ENCODE peak calls at places on chromosome 14, in ten cellular contexts. Y is tibial nerve; E is CD4-positive, CD25-positive, alpha-beta regulatory T cell; I is CD4-positive, alpha-beta memory T cell; L is A549; S is CD4-positive, alpha-beta T cell; A is ascending aorta; H is RWPE1; O is OCI-LY7; W is neuronal stem cell. J is an unnamed sample.

GRCh38 chr14:81400852-81401251 is 728 bp upstream of the STON2 start:
- DNase-seq in L (peak), Y (peak), A (peak), E (no peak), W (no peak), I (no peak), S (no peak), O (no peak), H (peak), J (peak)

GRCh38 chr14:105333020-105333490 is 18.5 kb downstream of the PACS2 start:
- DNase-seq in I (no peak), A (no peak), Y (no peak), L (no peak), W (no peak), H (no peak), S (no peak), E (no peak), O (no peak), J (no peak)

GRCh38 chr14:100115726-100116125 is 43.7 kb downstream of the DEGS2 start:
- DNase-seq in W (no peak), H (no peak), Y (no peak), I (no peak), O (no peak), A (no peak), L (no peak), S (no peak), E (no peak), J (no peak)

GRCh38 chr14:60622210-60622919 is 26.9 kb downstream of the SIX1 start:
- DNase-seq in A (no peak), E (no peak), W (no peak), O (no peak), Y (peak), H (no peak), L (no peak), I (no peak), S (no peak), J (no peak)

GRCh38 chr14:68417007-68417659 is 375.7 kb downstream of the ZFP36L1 start:
- DNase-seq in I (no peak), O (no peak), L (no peak), H (no peak), W (no peak), A (no peak), Y (no peak), E (no peak), S (no peak), J (no peak)

GRCh38 chr14:82806426-82806825 is 1272.8 kb upstream of the SEL1L start:
- DNase-seq in E (no peak), H (no peak), I (no peak), S (no peak), Y (no peak), L (no peak), A (no peak), O (no peak), W (no peak), J (no peak)

GRCh38 chr14:33930464-33930863 is 20.4 kb downstream of the EGLN3 start:
- DNase-seq in I (no peak), H (no peak), O (no peak), S (no peak), L (no peak), E (no peak), Y (no peak), W (no peak), A (no peak), J (no peak)

GRCh38 chr14:60350366-60350720 is 101.3 kb downstream of the PPM1A start:
- DNase-seq in Y (no peak), E (no peak), O (no peak), I (no peak), L (no peak), S (no peak), W (no peak), H (no peak), A (no peak), J (no peak)

GRCh38 chr14:80624581-80624980 is 317.0 kb downstream of the CEP128 start:
- DNase-seq in H (no peak), O (no peak), Y (no peak), A (no peak), W (no peak), I (no peak), L (no peak), E (no peak), S (no peak), J (no peak)

GRCh38 chr14:49962616-49963015 is 69.7 kb downstream of the ARF6 start:
- DNase-seq in S (no peak), E (no peak), I (no peak), L (no peak), Y (no peak), A (no peak), H (peak), O (peak), W (no peak), J (no peak)

GRCh38 chr14:77185093-77185465 is 3.5 kb downstream of the TMEM63C start:
- DNase-seq in S (no peak), E (no peak), L (no peak), H (no peak), I (no peak), A (no peak), W (no peak), Y (no peak), O (no peak), J (no peak)

GRCh38 chr14:77189479-77189878 is 7.9 kb downstream of the TMEM63C start:
- DNase-seq in S (no peak), H (no peak), L (no peak), O (no peak), E (no peak), W (no peak), A (no peak), I (no peak), Y (no peak), J (no peak)

GRCh38 chr14:77186911-77187648 is 5.5 kb downstream of the TMEM63C start:
- DNase-seq in E (no peak), L (no peak), H (peak), S (no peak), W (peak), I (no peak), A (no peak), O (no peak), Y (no peak), J (no peak)

GRCh38 chr14:77184396-77185092 is 2.9 kb downstream of the TMEM63C start:
- DNase-seq in I (no peak), Y (no peak), E (no peak), A (no peak), W (no peak), L (no peak), H (no peak), S (no peak), O (no peak), J (no peak)

DNA sequence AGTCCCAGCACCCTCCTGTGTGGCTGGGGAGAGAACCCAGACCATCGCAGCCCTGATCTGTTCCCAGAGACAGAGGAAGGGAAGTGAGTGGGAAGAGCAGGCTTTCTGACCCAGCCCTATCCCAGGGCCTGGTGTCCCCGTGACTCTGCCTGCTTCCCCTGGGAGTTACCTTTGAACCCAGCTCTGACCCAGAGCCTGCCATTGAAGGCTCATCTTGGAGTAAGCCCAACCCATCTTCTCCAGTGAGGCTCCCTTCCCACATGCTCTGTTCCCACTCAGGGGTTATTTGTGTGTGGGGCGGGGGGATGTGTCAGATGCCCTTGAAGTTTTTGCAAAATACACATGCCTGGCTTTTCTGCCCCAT is 6.0 kb downstream of the TMEM63C start:
- DNase-seq in H (no peak), I (no peak), A (no peak), W (no peak), S (no peak), Y (no peak), E (no peak), O (no peak), L (no peak), J (no peak)
- H3K27ac ChIP-seq in H (peak), I (no peak), A (no peak), W (no peak), S (no peak), Y (no peak), E (no peak), O (no peak), L (no peak), J (no peak)

DNA sequence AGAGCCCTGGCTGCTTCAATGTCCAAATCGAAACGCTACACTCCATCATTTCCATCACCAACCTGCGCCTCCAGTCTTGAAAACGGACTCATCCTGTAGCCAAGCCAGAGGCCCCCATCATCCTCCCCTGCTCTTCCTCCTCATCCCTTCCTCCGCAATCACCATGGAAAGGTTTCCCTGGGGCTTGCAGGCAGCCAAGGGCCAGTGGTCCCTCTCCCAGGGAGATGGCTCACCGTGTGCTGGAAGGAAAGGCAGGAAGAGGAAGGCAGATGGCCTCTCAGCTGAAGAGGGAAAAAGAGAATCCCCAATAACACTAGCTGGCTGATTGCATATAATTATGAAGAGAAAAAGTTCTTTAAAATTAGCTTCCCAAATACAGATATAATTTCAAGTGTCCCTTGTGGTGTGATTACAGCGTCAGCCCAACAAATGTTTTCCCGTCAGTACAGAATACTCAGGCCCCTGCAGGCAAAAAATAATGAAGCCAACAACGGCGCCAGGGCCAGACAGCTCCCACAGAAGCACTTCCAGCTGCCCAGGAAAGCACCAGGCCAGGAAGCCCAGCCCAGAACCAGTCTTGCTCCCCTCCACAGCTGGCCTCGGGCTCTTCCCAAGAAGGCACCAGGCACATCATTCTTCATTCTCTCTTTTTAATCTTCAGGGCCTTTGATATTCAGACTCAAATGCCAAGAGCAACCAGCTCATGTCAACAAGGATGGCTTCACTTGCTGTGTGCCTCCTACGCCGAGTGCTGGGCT is 24.7 kb downstream of the ITPK1 start:
- DNase-seq in I (no peak), A (no peak), W (no peak), L (no peak), H (no peak), E (no peak), O (no peak), S (no peak), Y (no peak), J (no peak)
- H3K27ac ChIP-seq in I (no peak), A (no peak), W (no peak), L (no peak), H (peak), E (no peak), O (no peak), S (no peak), Y (peak), J (no peak)

DNA sequence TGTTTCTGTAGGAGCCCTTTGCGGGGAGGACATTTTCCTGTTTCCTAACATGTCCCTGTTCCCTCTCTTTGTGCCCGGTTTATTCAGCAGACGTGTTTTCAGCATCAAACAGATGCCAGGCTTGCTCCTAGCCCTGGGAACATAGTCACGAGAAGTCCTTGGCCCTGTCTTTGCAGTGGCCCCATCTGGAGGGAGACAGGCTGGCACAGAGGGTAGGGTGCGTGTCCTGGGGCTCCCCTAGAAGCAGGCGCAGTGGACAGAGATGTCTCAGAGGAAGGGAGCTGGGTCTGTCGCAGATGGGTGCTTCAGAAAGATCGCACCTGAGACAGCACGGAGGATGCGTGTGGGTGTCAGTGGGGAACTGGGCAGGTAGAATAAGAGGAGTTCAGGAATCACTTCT is 75.0 kb upstream of the DYNC1H1 start:
- DNase-seq in I (no peak), H (no peak), S (no peak), L (no peak), Y (no peak), A (peak), W (no peak), E (no peak), O (no peak), J (no peak)
- H3K27ac ChIP-seq in I (no peak), H (no peak), S (no peak), L (no peak), Y (no peak), A (no peak), W (no peak), E (no peak), O (no peak), J (no peak)

GRCh38 chr14:24439257-24439656 is 3.3 kb downstream of the SDR39U1 start:
- DNase-seq in W (no peak), L (no peak), E (no peak), Y (no peak), H (no peak), O (no peak), S (no peak), I (no peak), A (no peak), J (no peak)
- H3K27ac ChIP-seq in W (no peak), L (no peak), E (no peak), Y (no peak), H (no peak), O (no peak), S (no peak), I (no peak), A (no peak), J (no peak)

DNA sequence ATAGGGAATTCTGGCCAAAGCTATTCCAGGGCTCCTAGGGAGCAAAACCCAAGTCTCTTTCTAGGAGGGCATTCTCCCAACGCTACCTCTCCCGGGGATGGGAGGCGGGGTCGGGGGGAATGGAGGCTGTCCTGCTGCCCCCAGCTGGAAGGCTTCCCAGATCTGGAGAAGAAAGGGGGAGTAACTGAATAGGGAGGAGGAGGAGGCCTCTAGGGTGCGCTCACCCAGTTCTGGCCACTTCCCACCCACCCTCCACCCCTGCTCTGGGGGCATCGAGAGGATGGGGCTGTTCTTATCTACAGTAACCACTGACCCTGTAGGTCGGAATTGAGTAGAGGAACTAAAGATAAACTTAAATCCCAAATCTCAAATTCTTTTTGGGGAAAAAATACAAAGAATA is 577 bp upstream of the RNASE1 start:
- DNase-seq in H (no peak), O (no peak), L (no peak), W (no peak), E (no peak), A (no peak), Y (no peak), I (no peak), S (no peak), J (no peak)
- H3K27ac ChIP-seq in H (no peak), O (no peak), L (no peak), W (no peak), E (no peak), A (peak), Y (no peak), I (no peak), S (no peak), J (peak)

DNA sequence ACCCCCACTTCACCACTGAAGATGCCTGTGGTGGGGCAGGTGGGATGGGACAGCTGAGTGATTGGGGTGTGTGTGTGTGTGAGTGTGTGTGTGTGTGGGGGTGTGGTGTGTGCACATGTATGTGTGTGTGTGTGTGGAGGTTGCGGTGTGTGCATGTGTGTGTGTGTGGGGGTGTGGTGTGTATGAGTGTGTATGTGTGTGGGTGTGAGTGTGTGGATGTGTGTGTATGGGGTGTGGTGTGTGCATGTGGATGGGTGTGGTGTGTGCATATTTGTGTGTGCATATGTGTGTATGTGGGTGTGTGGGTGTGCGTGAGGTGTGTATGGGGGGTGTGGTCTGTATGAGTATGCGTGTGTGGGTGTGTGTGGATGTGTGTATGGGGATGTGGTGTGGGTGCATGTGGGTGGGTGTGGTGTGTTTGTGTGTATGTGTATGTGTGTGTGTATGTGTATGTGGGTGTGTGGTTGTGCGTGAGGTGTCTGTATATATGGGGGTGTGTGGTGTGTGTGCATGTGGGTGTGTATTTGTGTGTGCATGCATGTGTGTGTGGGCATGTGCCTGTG is 61.6 kb downstream of the PLEKHG3 start:
- DNase-seq in L (no peak), H (no peak), A (no peak), O (no peak), E (no peak), Y (no peak), I (no peak), S (no peak), W (no peak), J (no peak)
- H3K27ac ChIP-seq in L (peak), H (peak), A (no peak), O (no peak), E (no peak), Y (no peak), I (no peak), S (no peak), W (no peak), J (no peak)

DNA sequence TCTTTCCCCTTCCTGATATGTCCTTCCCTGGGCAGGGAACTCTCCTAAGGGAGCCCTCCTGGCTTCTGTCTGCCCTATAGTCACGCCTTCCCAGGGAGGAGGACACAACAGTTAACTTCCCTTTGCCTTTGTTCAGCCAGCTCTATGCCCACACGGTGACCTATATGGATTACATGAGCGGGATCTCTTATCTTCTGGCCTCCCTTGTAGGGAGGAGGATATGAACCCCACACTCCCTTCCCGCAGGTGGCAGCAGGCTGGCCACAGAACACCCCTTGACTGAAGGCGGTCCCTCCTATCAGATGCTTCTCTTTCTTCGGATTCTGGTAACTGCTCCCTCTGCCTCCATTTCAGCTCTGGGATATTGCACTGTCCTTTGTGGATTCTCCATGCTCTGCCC is 135.6 kb upstream of the MAX start:
- DNase-seq in I (no peak), W (no peak), Y (no peak), O (no peak), A (no peak), H (no peak), L (no peak), S (no peak), E (no peak), J (no peak)
- H3K27ac ChIP-seq in I (no peak), W (no peak), Y (peak), O (no peak), A (no peak), H (no peak), L (peak), S (no peak), E (no peak), J (no peak)

DNA sequence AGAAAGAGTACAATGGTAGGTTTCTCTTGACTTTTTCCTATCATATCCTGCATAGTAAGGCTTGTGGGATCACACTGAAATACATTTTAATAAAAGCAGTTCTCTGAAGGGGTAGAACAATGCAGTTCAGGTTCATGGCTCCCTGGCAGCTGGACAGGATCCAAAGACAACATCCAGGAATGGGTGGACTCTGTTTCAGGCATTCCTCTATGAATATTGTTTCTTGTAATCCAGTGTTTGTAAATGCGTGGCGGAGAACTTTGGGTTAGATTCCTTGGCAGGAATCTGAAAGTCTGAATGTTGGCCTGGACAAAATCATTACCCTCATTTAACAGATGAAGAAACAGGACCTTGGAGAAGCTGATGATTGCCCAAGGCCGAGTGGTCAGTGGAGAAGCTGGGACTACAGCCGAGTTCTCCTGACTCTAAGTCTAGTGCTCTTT is 43.5 kb downstream of the SYNE2 start:
- DNase-seq in W (no peak), L (no peak), Y (peak), A (peak), H (peak), I (no peak), S (no peak), E (no peak), O (no peak), J (peak)
- H3K27ac ChIP-seq in W (no peak), L (peak), Y (peak), A (peak), H (peak), I (no peak), S (no peak), E (no peak), O (no peak), J (peak)

DNA sequence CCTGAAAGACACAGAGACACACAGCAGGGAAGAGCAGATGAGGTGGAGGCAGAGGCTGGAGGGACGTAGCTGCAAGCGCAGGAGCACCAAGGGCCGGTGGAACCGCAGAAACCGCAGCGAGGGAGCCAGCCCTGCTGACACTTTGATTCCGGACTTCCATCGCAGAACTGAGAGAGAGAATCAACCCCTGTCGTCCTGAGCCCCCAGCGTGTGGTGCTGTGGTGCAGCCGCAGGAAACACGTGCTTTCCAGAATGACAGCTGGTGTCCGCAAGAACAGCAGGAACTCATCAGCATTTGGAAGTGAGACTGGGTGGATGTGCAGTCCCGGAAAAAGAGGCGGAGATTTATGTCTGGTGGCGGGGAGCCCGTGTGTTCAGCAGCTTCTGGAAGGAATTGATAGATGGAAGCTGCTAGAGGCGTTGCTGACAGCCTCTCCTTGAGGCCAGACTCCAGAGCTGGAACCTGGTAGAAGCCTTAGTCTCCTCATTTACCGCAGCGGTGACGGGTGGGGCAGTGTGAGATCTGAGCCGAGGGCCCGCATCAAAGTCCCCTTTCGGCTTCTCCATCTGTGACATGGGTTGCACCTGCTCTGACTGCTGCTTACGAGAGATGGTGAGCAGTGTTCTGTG is 21.9 kb upstream of the KLC1 start:
- DNase-seq in H (peak), I (peak), L (no peak), S (peak), E (peak), Y (peak), A (peak), W (no peak), O (peak), J (peak)
- H3K27ac ChIP-seq in H (peak), I (no peak), L (no peak), S (no peak), E (no peak), Y (no peak), A (no peak), W (no peak), O (no peak), J (peak)

GRCh38 chr14:36183402-36183801 is 6.9 kb upstream of the PTCSC3 start:
- DNase-seq in S (no peak), O (no peak), W (no peak), E (no peak), L (no peak), A (no peak), H (no peak), I (no peak), Y (no peak), J (no peak)
- H3K27ac ChIP-seq in S (no peak), O (no peak), W (no peak), E (no peak), L (no peak), A (no peak), H (no peak), I (no peak), Y (no peak), J (no peak)